ENCODE peak calls at places on chromosomes 4 and X, in four cellular contexts. W is mucosa of descending colon; F is T-helper 9 cell; J is stimulated activated CD4-positive, alpha-beta T cell treated with anti-CD3 and anti-CD28 coated beads, Interleukin-12 subunit alpha, Interleukin-12 subunit beta, amount 100 ng/mL, for 24 hours. I is an unnamed sample.

GRCh38 chrX:22699591-22700091 is 300.1 kb upstream of the DDX53 start:
- DNase-seq in W (no peak), F (no peak), J (no peak), I (peak; percentile 59)

GRCh38 chrX:130975947-130976346 is 72.9 kb upstream of the ENOX2 start:
- DNase-seq in W (no peak), F (no peak), J (no peak), I (peak; percentile 62)

GRCh38 chr4:16969696-16970135 is 71.3 kb upstream of the LDB2 start:
- DNase-seq in W (peak; percentile 20), F (no peak), J (no peak), I (peak; percentile 22)

GRCh38 chr4:7926822-7927221 is 12.8 kb downstream of the AFAP1 start:
- DNase-seq in W (no peak), F (no peak), J (no peak), I (no peak)

GRCh38 chr4:36053931-36054330 is 190.4 kb downstream of the ARAP2 start:
- DNase-seq in W (no peak), F (no peak), J (no peak), I (peak; percentile 87)

GRCh38 chr4:150007512-150007911 is 70.7 kb upstream of the DCLK2 start:
- DNase-seq in W (no peak), F (no peak), J (no peak), I (peak; percentile 68)

GRCh38 chr4:123832173-123833026 is 435.8 kb downstream of the SPRY1 start:
- DNase-seq in W (no peak), F (no peak), J (no peak), I (peak; percentile 99)

GRCh38 chr4:3408793-3409330 is 32.9 kb upstream of the HGFAC start:
- DNase-seq in W (no peak), F (no peak), J (no peak), I (no peak)

GRCh38 chr4:189376901-189377300 is 563.8 kb upstream of the FRG1 start:
- DNase-seq in W (no peak), F (no peak), J (no peak), I (no peak)